ENCODE peak calls at places on chromosomes 2 and 18, in ten cellular contexts. C is endothelial cell of umbilical vein, Z is A549, B is stomach, O is NB4, J is body of pancreas, L is right lobe of liver, R is ovary, H is uterus, V is breast epithelium. E is an unnamed sample.

GRCh38 chr18:55790296-55790695 is 202.3 kb upstream of the TCF4 start:
- DNase-seq in C (peak; percentile 84), Z (peak; percentile 41), B (no peak), O (no peak), J (no peak), L (no peak), R (no peak), H (no peak), V (no peak), E (no peak)

GRCh38 chr2:240894006-240894405 is 1.9 kb downstream of the MAB21L4 start:
- DNase-seq in C (no peak), Z (no peak), B (no peak), O (no peak), J (no peak), L (no peak), R (no peak), H (no peak), V (no peak), E (no peak)

GRCh38 chr2:159982270-159982669 is 80.1 kb downstream of the PLA2R1 start:
- DNase-seq in C (peak; percentile 85), Z (peak; percentile 26), B (no peak), O (peak; percentile 15), J (peak; percentile 51), L (no peak), R (peak; percentile 46), H (peak; percentile 67), V (no peak), E (peak; percentile 45)

GRCh38 chr2:128564551-128564950 is 245.9 kb upstream of the HS6ST1 start:
- DNase-seq in C (no peak), Z (no peak), B (no peak), O (no peak), J (no peak), L (no peak), R (no peak), H (no peak), V (no peak), E (no peak)

GRCh38 chr18:74522635-74523548 is 11.4 kb upstream of the CNDP1 start:
- DNase-seq in C (no peak), Z (no peak), B (peak; percentile 18), O (no peak), J (no peak), L (no peak), R (no peak), H (no peak), V (no peak), E (peak; percentile 47)

GRCh38 chr2:157324331-157324843 is 1.2 kb downstream of the ERMN start:
- DNase-seq in C (no peak), Z (no peak), B (no peak), O (no peak), J (no peak), L (no peak), R (no peak), H (no peak), V (no peak), E (no peak)

GRCh38 chr2:129619471-129619870 is 360.0 kb upstream of the RAB6C start:
- DNase-seq in C (no peak), Z (no peak), B (no peak), O (no peak), J (peak; percentile 33), L (no peak), R (no peak), H (no peak), V (no peak), E (peak; percentile 71)

GRCh38 chr2:28352104-28352503 is 40.6 kb upstream of the FOSL2 start:
- DNase-seq in C (no peak), Z (no peak), B (no peak), O (no peak), J (no peak), L (no peak), R (no peak), H (no peak), V (no peak), E (no peak)

GRCh38 chr2:208945719-208946280 is 478.0 kb upstream of the MAP2 start:
- DNase-seq in C (no peak), Z (no peak), B (no peak), O (no peak), J (no peak), L (no peak), R (no peak), H (no peak), V (no peak), E (no peak)

GRCh38 chr2:38549066-38549465 is 53.7 kb downstream of the HNRNPLL start:
- DNase-seq in C (no peak), Z (no peak), B (no peak), O (no peak), J (no peak), L (no peak), R (no peak), H (no peak), V (no peak), E (no peak)

GRCh38 chr2:47038656-47039501 is 116.2 kb downstream of the STPG4 start:
- DNase-seq in C (peak; percentile 7), Z (no peak), B (no peak), O (no peak), J (no peak), L (no peak), R (no peak), H (no peak), V (no peak), E (no peak)

DNA sequence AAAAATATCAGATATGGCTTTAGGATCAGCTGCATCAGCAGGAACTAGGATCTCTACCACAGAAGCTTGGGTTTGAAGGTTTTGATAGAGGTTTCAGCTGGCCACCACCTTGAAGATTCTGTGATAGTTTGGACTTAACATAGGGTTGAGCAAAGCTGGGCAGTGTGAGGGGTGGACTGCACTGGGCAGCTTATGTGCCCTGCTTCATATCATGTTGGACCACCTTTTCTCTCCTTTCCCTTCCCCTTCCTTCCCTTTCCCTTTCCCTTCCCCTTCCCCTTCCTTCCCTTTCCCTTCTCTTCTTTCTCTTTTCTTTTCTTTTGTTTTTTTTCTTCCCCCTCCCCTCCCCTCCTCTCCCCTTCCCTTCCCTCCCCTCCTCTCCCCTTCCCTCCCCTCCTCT is 196.3 kb upstream of the CXCR4 start:
- DNase-seq in C (no peak), Z (no peak), B (no peak), O (no peak), J (no peak), L (no peak), R (no peak), H (no peak), V (no peak), E (no peak)
- TF ChIP-seq POLR2A in C (no peak), Z (no peak), B (no peak), O (no peak), J (no peak), L (no peak), R (no peak), H (no peak), V (no peak), E (no peak)

DNA sequence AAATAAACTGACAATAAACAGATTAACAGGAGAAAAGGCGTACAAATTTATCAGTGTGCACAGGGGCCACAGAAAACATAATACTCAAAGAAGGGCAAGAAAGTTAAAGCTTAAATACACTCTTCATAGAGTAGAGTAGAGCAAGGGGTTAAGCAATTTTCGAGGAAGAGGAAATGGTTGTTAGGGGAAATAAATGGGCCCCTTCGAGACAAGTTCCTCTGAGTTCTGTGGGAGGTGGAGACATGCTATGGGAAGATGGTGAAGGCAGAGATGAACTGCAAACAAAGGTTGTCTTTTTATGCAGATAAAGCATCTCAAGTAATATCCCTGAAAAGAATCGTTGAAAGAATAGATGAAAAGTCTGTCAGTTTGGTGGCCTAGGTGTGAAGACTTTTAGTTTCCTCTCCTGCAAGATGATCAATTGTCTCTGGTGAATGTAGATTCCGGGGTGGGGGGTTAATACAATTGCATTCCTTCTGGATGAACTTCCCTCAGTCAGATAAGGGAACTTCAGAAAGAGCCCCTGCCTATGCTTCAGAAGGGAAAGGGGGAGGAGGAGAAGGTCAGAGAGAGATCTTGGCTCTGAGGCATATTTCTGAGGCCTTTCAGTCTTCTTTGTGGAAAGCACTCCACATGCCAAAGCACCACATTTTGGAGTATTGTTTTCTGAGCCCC is 127.0 kb downstream of the METTL4 start:
- DNase-seq in C (no peak), Z (no peak), B (no peak), O (peak; percentile 33), J (no peak), L (no peak), R (no peak), H (no peak), V (no peak), E (no peak)
- H3K4me3 ChIP-seq in C (no peak overlapping the region), Z (no peak overlapping the region), B (no peak overlapping the region), O (no peak overlapping the region), J (no peak overlapping the region), L (no peak overlapping the region), R (no peak overlapping the region), H (no peak overlapping the region), V (no peak overlapping the region), E (no peak overlapping the region)

GRCh38 chr2:234376229-234376628 is 120.7 kb downstream of the ARL4C start:
- DNase-seq in C (no peak), Z (no peak), B (no peak), O (no peak), J (no peak), L (no peak), R (no peak), H (no peak), V (no peak), E (no peak)
- TF ChIP-seq CTCF in C (no peak), Z (no peak), B (no peak), O (no peak), J (no peak), L (no peak), R (no peak), H (no peak), V (no peak), E (no peak)

GRCh38 chr18:41320090-41320489 is 634.9 kb upstream of the PIK3C3 start:
- DNase-seq in C (no peak), Z (no peak), B (no peak), O (no peak), J (no peak), L (no peak), R (no peak), H (no peak), V (no peak), E (peak; percentile 2)

GRCh38 chr18:41311571-41312240 is 643.3 kb upstream of the PIK3C3 start:
- DNase-seq in C (no peak), Z (no peak), B (no peak), O (no peak), J (no peak), L (no peak), R (no peak), H (no peak), V (no peak), E (no peak)

GRCh38 chr18:41312241-41312590 is 642.8 kb upstream of the PIK3C3 start:
- DNase-seq in C (no peak), Z (no peak), B (no peak), O (no peak), J (no peak), L (no peak), R (no peak), H (no peak), V (no peak), E (no peak)

GRCh38 chr18:41315134-41315533 is 639.9 kb upstream of the PIK3C3 start:
- DNase-seq in C (no peak), Z (no peak), B (no peak), O (no peak), J (no peak), L (no peak), R (no peak), H (no peak), V (no peak), E (no peak)
- TF ChIP-seq POLR2A in C (no peak), Z (no peak), B (no peak), O (no peak), J (no peak), L (no peak), R (no peak), H (no peak), V (no peak), E (no peak)

E was measured in thyroid gland.